ENCODE peak calls at places on chromosomes 12 and 14, in seven cellular contexts. B, F, U, L, K, D and Y are unnamed samples.
A peak's percentile ranks its signal among the peaks of the same experiment; 100 is the strongest.

GRCh38 chr14:23162800-23163199 is 20.7 kb downstream of the SLC7A8 start:
- DNase-seq in B (no peak), F (no peak), U (no peak), L (no peak), K (no peak), D (no peak), Y (no peak)

GRCh38 chr14:66746316-66747006 is 238.5 kb downstream of the GPHN start:
- DNase-seq in B (no peak), F (peak; percentile 70), U (peak; percentile 6), L (no peak), K (no peak), D (no peak), Y (peak; percentile 70)

GRCh38 chr12:102356690-102357089 is 123.7 kb downstream of the IGF1 start:
- DNase-seq in B (no peak), F (no peak), U (no peak), L (no peak), K (no peak), D (no peak), Y (peak; percentile 7)

GRCh38 chr12:129941646-129942045 is 37.8 kb upstream of the TMEM132D start:
- DNase-seq in B (no peak), F (no peak), U (no peak), L (no peak), K (no peak), D (no peak), Y (no peak)

GRCh38 chr14:93958567-93959238 is 17.7 kb downstream of the ASB2 start:
- DNase-seq in B (no peak), F (no peak), U (no peak), L (no peak), K (no peak), D (no peak), Y (no peak)

GRCh38 chr12:8941691-8942478 is 7.6 kb downstream of the M6PR start:
- DNase-seq in B (no peak), F (no peak), U (no peak), L (no peak), K (no peak), D (no peak), Y (no peak)

GRCh38 chr12:81974762-81975161 is 215.6 kb upstream of the PPFIA2 start:
- DNase-seq in B (no peak), F (no peak), U (no peak), L (no peak), K (no peak), D (no peak), Y (no peak)

GRCh38 chr14:93688239-93688666 is 100.0 kb downstream of the PRIMA1 start:
- DNase-seq in B (no peak), F (no peak), U (no peak), L (no peak), K (no peak), D (no peak), Y (no peak)

GRCh38 chr14:77133718-77134338 is 7.8 kb downstream of the ZDHHC22 start:
- DNase-seq in B (peak; percentile 59), F (peak; percentile 61), U (peak; percentile 65), L (no peak), K (peak; percentile 33), D (peak; percentile 38), Y (peak; percentile 81)

GRCh38 chr14:104073764-104074163 is 11.7 kb upstream of the ASPG start:
- DNase-seq in B (no peak), F (no peak), U (no peak), L (no peak), K (no peak), D (no peak), Y (no peak)

GRCh38 chr12:104534857-104535248 is 78.1 kb downstream of the CHST11 start:
- DNase-seq in B (no peak), F (no peak), U (no peak), L (no peak), K (no peak), D (no peak), Y (no peak)

GRCh38 chr12:30969606-30970395 is 43.3 kb downstream of the TSPAN11 start:
- DNase-seq in B (no peak), F (no peak), U (no peak), L (peak; percentile 21), K (no peak), D (no peak), Y (no peak)

GRCh38 chr12:56877195-56878009 is 56.8 kb downstream of the SDR9C7 start:
- DNase-seq in B (no peak), F (no peak), U (no peak), L (no peak), K (no peak), D (no peak), Y (no peak)

GRCh38 chr12:130592641-130593040 is 123.5 kb downstream of the RIMBP2 start:
- DNase-seq in B (no peak), F (no peak), U (no peak), L (no peak), K (no peak), D (no peak), Y (no peak)

GRCh38 chr12:14589169-14590004 is 21.7 kb upstream of the PLBD1 start:
- DNase-seq in B (no peak), F (no peak), U (no peak), L (no peak), K (no peak), D (no peak), Y (no peak)

GRCh38 chr14:74014299-74014698 is 4.8 kb downstream of the ENTPD5 start:
- DNase-seq in B (no peak), F (no peak), U (no peak), L (no peak), K (no peak), D (no peak), Y (no peak)

GRCh38 chr14:41521891-41522290 is 84.8 kb upstream of the LRFN5 start:
- DNase-seq in B (no peak), F (no peak), U (no peak), L (no peak), K (no peak), D (no peak), Y (no peak)

GRCh38 chr12:49624919-49625577 is 1.7 kb downstream of the PRPF40B start:
- DNase-seq in B (no peak), F (no peak), U (no peak), L (no peak), K (no peak), D (no peak), Y (peak; percentile 21)

GRCh38 chr12:31526158-31526546 is 64.8 kb downstream of the DENND5B start:
- DNase-seq in B (no peak), F (no peak), U (no peak), L (no peak), K (no peak), D (no peak), Y (no peak)

GRCh38 chr12:2126676-2127406 is 74.1 kb downstream of the CACNA1C start:
- DNase-seq in B (peak; percentile 87), F (no peak), U (no peak), L (no peak), K (no peak), D (no peak), Y (no peak)

GRCh38 chr12:2124466-2125023 is 71.8 kb downstream of the CACNA1C start:
- DNase-seq in B (peak; percentile 21), F (no peak), U (no peak), L (no peak), K (no peak), D (no peak), Y (no peak)

GRCh38 chr12:2120982-2121758 is 68.4 kb downstream of the CACNA1C start:
- DNase-seq in B (peak; percentile 66), F (no peak), U (no peak), L (no peak), K (no peak), D (no peak), Y (no peak)

GRCh38 chr12:2129076-2129475 is 76.3 kb downstream of the CACNA1C start:
- DNase-seq in B (peak; percentile 23), F (no peak), U (no peak), L (no peak), K (no peak), D (no peak), Y (peak; percentile 88)

GRCh38 chr12:2125651-2126050 is 72.9 kb downstream of the CACNA1C start:
- DNase-seq in B (peak; percentile 21), F (no peak), U (no peak), L (no peak), K (no peak), D (no peak), Y (no peak)
- H3K4me1 ChIP-seq in B (no peaks in the 10 kb centered on the region), F (no peaks in the 10 kb centered on the region), U (peaks cover 21% of the 10 kb centered on the region), L (peaks cover 19% of the 10 kb centered on the region), K (no peaks in the 10 kb centered on the region), D (no peaks in the 10 kb centered on the region), Y (peaks cover 14% of the 10 kb centered on the region)

DNA sequence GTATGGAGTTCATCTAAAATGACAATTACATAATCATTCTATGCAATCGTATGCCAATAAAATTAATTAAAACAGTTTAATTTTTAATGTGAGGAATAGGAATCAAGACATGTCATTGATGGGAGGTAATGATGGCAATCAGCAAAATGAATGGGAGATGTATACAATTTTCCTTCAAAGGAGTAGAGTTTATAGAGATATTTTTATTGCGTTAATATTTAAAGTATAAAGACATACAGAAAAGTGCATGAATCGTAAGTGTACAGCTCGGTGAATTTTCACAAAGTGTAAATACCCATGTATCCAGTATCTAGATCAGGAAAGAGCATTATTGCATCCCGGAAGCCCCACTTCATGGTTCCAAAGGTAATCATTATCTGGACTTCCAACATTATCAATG is 1.2 kb downstream of the MIPOL1 start:
- DNase-seq in B (no peak), F (no peak), U (no peak), L (no peak), K (no peak), D (no peak), Y (no peak)
- H3K4me3 ChIP-seq in B (no peak overlapping the region), F (peak overlapping the region; percentile 61), U (peak overlapping the region; percentile 73), L (peak overlapping the region; percentile 71), K (no peak overlapping the region), D (no peak overlapping the region), Y (peak overlapping the region; percentile 88)

DNA sequence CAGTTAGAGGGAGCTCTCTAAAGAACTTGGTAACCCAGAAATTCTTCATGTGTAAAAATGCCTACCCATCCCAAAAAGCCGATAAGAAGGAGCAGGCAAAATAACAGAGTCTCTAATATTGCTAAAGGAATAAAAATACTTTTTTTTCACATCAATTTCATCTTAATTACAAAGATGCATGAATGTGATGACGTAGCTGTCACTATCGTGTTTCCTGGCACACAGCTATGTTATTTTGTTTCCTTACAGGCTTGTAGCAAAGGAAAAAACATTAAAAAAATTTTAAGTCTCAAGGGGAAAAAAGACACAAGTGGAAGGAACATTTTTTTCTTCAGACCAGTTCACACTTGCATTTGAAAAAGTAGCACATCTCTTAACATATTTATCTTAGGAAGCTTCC is 10.3 kb upstream of the LGALS3 start:
- DNase-seq in B (no peak), F (peak; percentile 56), U (no peak), L (no peak), K (no peak), D (no peak), Y (no peak)
- H3K4me1 ChIP-seq in B (no peaks in the 10 kb centered on the region), F (no peaks in the 10 kb centered on the region), U (peaks cover 82% of the 10 kb centered on the region), L (peaks cover 61% of the 10 kb centered on the region), K (peaks cover 30% of the 10 kb centered on the region), D (no peaks in the 10 kb centered on the region), Y (peaks cover 29% of the 10 kb centered on the region)

GRCh38 chr12:109770104-109770860 is 56.7 kb downstream of the FAM222A start:
- DNase-seq in B (peak; percentile 17), F (no peak), U (no peak), L (no peak), K (peak; percentile 4), D (no peak), Y (no peak)
- H3K4me3 ChIP-seq in B (no peak overlapping the region), F (no peak overlapping the region), U (no peak overlapping the region), L (no peak overlapping the region), K (no peak overlapping the region), D (no peak overlapping the region), Y (no peak overlapping the region)

DNA sequence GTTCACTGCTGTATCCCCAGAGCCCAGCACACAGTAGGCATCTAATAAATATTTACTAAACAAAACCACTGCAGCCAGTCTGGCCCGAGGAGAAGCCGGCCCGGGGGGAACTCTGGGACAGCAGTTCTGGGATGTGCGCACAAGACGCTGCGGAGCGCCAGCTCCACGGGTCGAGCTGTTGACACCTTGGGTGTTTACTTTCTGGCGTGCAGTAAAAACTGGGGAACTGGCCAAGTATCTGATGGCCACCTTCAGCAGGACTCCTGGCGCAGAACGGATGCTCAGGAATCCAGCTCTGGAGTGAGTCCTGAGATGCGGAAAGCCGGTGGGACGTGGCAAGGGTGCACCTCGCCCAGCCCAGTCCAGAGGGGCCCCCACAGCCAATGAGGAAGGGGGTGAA is 65.6 kb downstream of the NCOR2 start:
- DNase-seq in B (no peak), F (no peak), U (no peak), L (peak; percentile 49), K (no peak), D (no peak), Y (no peak)
- H3K4me1 ChIP-seq in B (no peaks in the 10 kb centered on the region), F (peaks cover 28% of the 10 kb centered on the region), U (peaks cover 97% of the 10 kb centered on the region), L (peaks cover 94% of the 10 kb centered on the region), K (peaks cover 65% of the 10 kb centered on the region), D (no peaks in the 10 kb centered on the region), Y (peaks cover 39% of the 10 kb centered on the region)